ENCODE peak calls at places on chromosomes 7 and 10, in four cellular contexts. U is hepatocyte, B is lower lobe of right lung, S is DND-41. H is an unnamed sample.

GRCh38 chr10:85513450-85513849 is 853.1 kb downstream of the GRID1 start:
- DNase-seq in U (no peak), B (no peak), S (no peak), H (no peak)

GRCh38 chr10:97869091-97870042 is 19.7 kb downstream of the GOLGA7B start:
- DNase-seq in U (peak), B (peak), S (peak), H (no peak)

GRCh38 chr10:124093076-124093773 is at the start of gene CHST15:
- DNase-seq in U (peak), B (peak), S (no peak), H (peak)

GRCh38 chr10:126468876-126469643 is 80.8 kb upstream of the ADAM12 start:
- DNase-seq in U (no peak), B (no peak), S (peak), H (no peak)

GRCh38 chr7:27147211-27148030 is at the start of gene HOXA6:
- DNase-seq in U (no peak), B (peak), S (no peak), H (peak)

GRCh38 chr7:47973739-47974138 is 5.7 kb downstream of the HUS1 start:
- DNase-seq in U (no peak), B (no peak), S (no peak), H (no peak)

GRCh38 chr10:101512741-101513140 is 75.3 kb downstream of the POLL start:
- DNase-seq in U (no peak), B (no peak), S (no peak), H (no peak)

GRCh38 chr7:139853576-139854511 is 24.8 kb downstream of the TBXAS1 start:
- DNase-seq in U (no peak), B (no peak), S (no peak), H (no peak)

GRCh38 chr7:463362-464176 is 56.1 kb downstream of the PDGFA start:
- DNase-seq in U (no peak), B (peak), S (no peak), H (peak)

GRCh38 chr7:104795086-104795485 is 218.9 kb upstream of the KMT2E start:
- DNase-seq in U (no peak), B (no peak), S (no peak), H (no peak)

GRCh38 chr7:85186083-85186520 is 754 bp downstream of the SEMA3D start:
- DNase-seq in U (peak), B (no peak), S (no peak), H (peak)

GRCh38 chr7:137952406-137952805 is 49.5 kb downstream of the CREB3L2 start:
- DNase-seq in U (no peak), B (no peak), S (no peak), H (no peak)

GRCh38 chr10:79022565-79023488 is 45.9 kb upstream of the ZMIZ1 start:
- DNase-seq in U (no peak), B (peak), S (no peak), H (peak)

GRCh38 chr7:80463272-80463920 is 48.5 kb downstream of the GNAT3 start:
- DNase-seq in U (no peak), B (no peak), S (no peak), H (no peak)

GRCh38 chr7:40551685-40552576 is 417.1 kb downstream of the SUGCT start:
- DNase-seq in U (peak), B (peak), S (no peak), H (no peak)

GRCh38 chr10:2985729-2986232 is 81.6 kb upstream of the PFKP start:
- DNase-seq in U (peak), B (peak), S (no peak), H (no peak)

GRCh38 chr7:146626912-146627311 is 510.3 kb downstream of the CNTNAP2 start:
- DNase-seq in U (no peak), B (no peak), S (no peak), H (no peak)

GRCh38 chr10:129848571-129849451 is 115.3 kb downstream of the EBF3 start:
- DNase-seq in U (no peak), B (no peak), S (no peak), H (no peak)

GRCh38 chr10:90712529-90712928 is 145.3 kb downstream of the HTR7 start:
- DNase-seq in U (no peak), B (no peak), S (no peak), H (no peak)

GRCh38 chr10:90709727-90710126 is 148.1 kb downstream of the HTR7 start:
- DNase-seq in U (no peak), B (no peak), S (no peak), H (no peak)

DNA sequence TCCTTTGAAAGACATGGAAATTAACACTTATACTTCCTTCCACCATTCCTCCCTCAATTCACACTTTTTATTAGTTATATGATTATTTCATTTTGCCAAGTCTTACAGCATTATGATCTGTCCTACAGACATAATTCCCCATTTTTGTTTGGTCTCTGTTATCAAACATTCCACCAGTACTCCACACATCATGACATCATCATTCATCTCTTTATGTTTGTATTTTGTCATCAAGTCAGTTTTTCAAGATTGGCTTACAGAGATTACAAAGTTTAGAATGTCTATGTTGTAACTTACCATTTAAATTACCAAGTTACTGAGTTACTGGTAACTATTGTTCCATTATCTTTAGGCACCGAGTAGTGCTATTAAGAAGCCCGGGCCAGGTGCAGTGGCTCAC is 150.2 kb downstream of the HTR7 start:
- DNase-seq in U (no peak), B (no peak), S (no peak), H (no peak)
- TF ChIP-seq CTCF in U (no peak), B (no peak), S (no peak), H (no peak)

DNA sequence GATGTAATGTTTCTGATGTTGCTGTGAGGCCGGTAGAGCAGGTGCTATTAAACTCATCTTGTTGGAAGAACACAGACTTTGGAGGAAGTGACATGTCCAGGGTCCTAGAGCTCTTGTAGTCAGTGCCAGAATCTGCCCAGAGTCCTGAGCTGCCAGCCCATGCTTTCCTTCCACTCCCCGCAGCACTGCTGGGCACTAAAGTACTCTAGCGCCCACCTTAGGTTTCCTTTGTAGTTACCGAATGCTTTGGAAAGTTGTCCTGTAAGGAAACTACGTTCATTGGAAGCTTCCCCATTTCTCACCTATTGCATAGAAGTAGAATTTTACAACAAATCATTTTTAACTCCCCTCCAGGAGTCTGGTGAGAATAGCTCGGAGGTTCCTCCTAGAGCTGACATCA is 11.0 kb downstream of the ZNF862 start:
- DNase-seq in U (no peak), B (no peak), S (no peak), H (no peak)
- TF ChIP-seq CTCF in U (no peak), B (no peak), S (no peak), H (no peak)

DNA sequence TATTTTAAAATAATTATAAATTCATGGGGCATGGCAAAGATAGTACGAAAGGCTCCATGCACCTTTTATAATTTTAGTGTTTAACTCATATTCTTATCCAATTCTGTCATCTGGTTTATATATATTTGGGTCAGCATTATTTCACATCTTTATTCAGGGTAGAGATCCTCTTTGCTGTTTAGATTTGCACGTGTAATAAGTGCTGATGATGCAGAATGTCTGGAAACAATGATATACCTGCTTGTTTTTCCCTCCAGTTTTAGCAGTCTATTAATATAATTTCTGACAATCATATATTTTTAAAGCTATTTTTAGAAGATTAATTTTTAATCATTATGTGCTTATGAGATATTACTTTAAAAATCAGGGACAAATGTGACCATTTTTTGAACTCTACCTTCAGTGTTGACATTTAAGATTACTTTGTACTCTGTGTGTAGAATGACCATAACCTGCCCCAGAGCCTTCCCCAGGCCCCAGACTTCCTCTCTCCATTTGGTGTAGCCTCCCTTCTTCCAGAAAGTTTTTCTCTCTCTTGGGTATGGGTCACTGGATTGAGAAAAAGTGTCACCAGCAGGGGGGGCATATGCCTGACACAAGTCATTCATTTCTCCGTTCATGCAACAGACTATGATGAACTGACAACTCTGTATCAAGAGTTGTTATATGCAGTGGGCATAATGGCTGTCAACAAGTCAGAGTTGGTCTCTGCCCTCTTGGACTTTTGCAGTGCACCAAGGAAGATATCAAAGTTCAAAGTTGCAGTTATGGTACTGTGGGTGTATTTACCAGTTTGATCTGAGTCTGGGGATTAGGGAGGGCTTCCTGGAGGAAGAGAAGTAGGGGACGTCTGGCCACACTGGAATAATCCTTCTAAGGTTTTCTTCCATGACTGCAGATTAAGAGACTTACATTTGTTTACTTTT is 192.6 kb upstream of the CCDC6 start:
- DNase-seq in U (no peak), B (no peak), S (peak), H (no peak)
- TF ChIP-seq CTCF in U (no peak), B (no peak), S (peak), H (peak)

DNA sequence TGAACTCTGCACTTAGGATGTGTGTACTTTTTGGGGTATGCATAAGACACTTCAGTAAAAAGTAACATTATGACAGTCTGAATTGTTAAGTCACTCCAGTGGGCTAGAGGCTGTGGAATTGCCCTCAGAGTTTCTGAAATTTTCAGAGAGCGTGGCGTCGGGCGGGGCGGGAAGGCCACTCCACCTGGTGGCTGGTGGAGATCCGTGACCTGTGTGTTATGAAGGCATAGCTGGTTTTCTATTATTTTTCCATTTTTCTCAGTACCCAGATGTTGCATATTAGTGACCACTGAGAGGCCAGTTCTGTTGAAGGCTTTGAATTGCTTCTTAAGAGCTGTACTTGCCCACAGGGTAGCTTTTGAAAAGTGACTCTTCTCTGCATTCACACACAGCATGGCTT is 52.5 kb downstream of the TACR2 start:
- DNase-seq in U (no peak), B (no peak), S (no peak), H (no peak)
- TF ChIP-seq CTCF in U (no peak), B (no peak), S (no peak), H (peak)

GRCh38 chr7:17681965-17682364 is 258.3 kb downstream of the SNX13 start:
- DNase-seq in U (no peak), B (no peak), S (no peak), H (no peak)

GRCh38 chr7:17679427-17679826 is 260.9 kb downstream of the SNX13 start:
- DNase-seq in U (peak), B (no peak), S (no peak), H (no peak)

GRCh38 chr7:17680026-17680425 is 260.3 kb downstream of the SNX13 start:
- DNase-seq in U (peak), B (peak), S (no peak), H (no peak)

GRCh38 chr7:17682586-17682985 is 257.7 kb downstream of the SNX13 start:
- DNase-seq in U (no peak), B (no peak), S (no peak), H (no peak)

GRCh38 chr7:17680943-17681351 is 259.3 kb downstream of the SNX13 start:
- DNase-seq in U (no peak), B (no peak), S (no peak), H (no peak)
- TF ChIP-seq CTCF in U (peak), B (peak), S (peak), H (peak)

DNA sequence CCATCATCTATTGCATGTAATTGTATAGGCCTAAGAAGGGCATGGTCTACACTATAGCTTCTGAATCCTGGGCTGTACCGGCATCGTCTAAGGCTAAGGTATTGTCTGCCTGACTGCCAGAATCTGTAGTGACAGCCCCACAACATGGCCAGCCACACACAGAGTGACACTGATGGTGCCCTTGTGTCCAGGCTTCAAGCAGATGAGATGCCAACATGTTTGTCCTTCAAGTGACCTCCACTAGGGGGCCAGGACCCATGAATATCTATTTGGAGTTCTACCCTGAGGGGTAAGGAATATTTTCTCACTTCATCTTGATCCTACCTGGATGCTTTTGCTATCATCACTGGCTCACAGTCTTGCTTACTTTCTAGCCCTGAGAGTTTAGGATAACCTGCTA is 1.5 kb downstream of the CYP3A7 start:
- DNase-seq in U (no peak), B (no peak), S (peak), H (no peak)
- TF ChIP-seq CTCF in U (peak), B (peak), S (peak), H (peak)